ENCODE peak calls at places on chromosomes 5 and 9, in six cellular contexts. P is left ventricle myocardium inferior, M is psoas muscle, B is osteoblast, J is tibial nerve, I is heart left ventricle. D is an unnamed sample.

GRCh38 chr5:140672455-140673186 is 755 bp downstream of the DND1 start:
- DNase-seq in P (no peak), M (peak; percentile 58), B (peak; percentile 86), J (no peak), I (no peak), D (no peak)

GRCh38 chr5:124936626-124936933 is 190.1 kb upstream of the ZNF608 start:
- DNase-seq in P (no peak), M (no peak), B (no peak), J (no peak), I (no peak), D (no peak)

GRCh38 chr9:132857031-132857430 is 21.1 kb downstream of the AK8 start:
- DNase-seq in P (peak; percentile 43), M (peak; percentile 53), B (peak; percentile 94), J (peak; percentile 23), I (peak; percentile 36), D (peak; percentile 54)

GRCh38 chr5:91977599-91977998 is 594.5 kb upstream of the ARRDC3 start:
- DNase-seq in P (no peak), M (no peak), B (no peak), J (no peak), I (no peak), D (no peak)

GRCh38 chr9:133569109-133569785 is 34.7 kb downstream of the ADAMTSL2 start:
- DNase-seq in P (no peak), M (no peak), B (no peak), J (no peak), I (no peak), D (no peak)

GRCh38 chr5:165559645-165560044 is 2054.2 kb downstream of the MAT2B start:
- DNase-seq in P (no peak), M (no peak), B (no peak), J (no peak), I (no peak), D (no peak)

GRCh38 chr9:27086818-27087680 is 22.0 kb upstream of the TEK start:
- DNase-seq in P (no peak), M (no peak), B (peak; percentile 88), J (no peak), I (no peak), D (no peak)

GRCh38 chr5:72138943-72139467 is 31.7 kb downstream of the MAP1B start:
- DNase-seq in P (no peak), M (no peak), B (no peak), J (no peak), I (no peak), D (no peak)

GRCh38 chr9:117644607-117645244 is 59.5 kb upstream of the TLR4 start:
- DNase-seq in P (peak; percentile 73), M (peak; percentile 75), B (peak; percentile 67), J (peak; percentile 61), I (peak; percentile 71), D (peak; percentile 14)

GRCh38 chr5:146218163-146218562 is 14.8 kb downstream of the RBM27 start:
- DNase-seq in P (no peak), M (no peak), B (no peak), J (no peak), I (no peak), D (no peak)

GRCh38 chr5:133450311-133450710 is 162.0 kb downstream of the FSTL4 start:
- DNase-seq in P (no peak), M (no peak), B (no peak), J (no peak), I (no peak), D (no peak)

GRCh38 chr5:138352722-138353549 is 451 bp downstream of the KDM3B start:
- DNase-seq in P (peak; percentile 62), M (peak; percentile 65), B (peak; percentile 78), J (peak; percentile 28), I (peak; percentile 69), D (peak; percentile 51)
- TF ChIP-seq CTCF in P (peak; percentile 55), M (no peak), B (peak; percentile 17), J (peak; percentile 45), I (no peak), D (peak; percentile 37)

DNA sequence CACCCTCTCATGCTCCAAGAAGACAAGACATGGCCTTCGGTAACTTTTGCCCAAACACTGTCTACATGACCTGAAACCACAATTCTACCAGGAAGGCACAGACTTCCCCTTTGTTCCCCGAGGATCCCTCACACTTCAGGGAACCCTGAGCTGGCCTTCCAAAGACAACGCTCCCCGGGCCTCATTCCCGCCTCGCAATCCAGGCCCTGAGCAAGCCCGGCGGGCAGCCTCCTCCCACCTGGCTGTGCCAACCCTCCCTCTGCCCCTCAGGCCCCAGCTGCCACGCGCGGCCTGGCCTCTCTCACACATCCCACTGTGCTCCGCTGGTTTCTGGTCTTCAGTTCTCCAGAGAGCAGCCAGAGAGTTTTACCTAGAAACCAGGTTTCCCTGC is 7.3 kb downstream of the QSOX2 start:
- DNase-seq in P (no peak), M (no peak), B (peak; percentile 75), J (no peak), I (no peak), D (no peak)
- H3K4me1 ChIP-seq in P (peaks cover 55% of the 10 kb centered on the region), M (peaks cover 12% of the 10 kb centered on the region), B (no peaks in the 10 kb centered on the region), J (no peaks in the 10 kb centered on the region), I (peaks cover 40% of the 10 kb centered on the region), D (peaks cover 10% of the 10 kb centered on the region)

GRCh38 chr5:158165647-158166046 is 306.7 kb upstream of the CLINT1 start:
- DNase-seq in P (no peak), M (no peak), B (no peak), J (no peak), I (no peak), D (no peak)
- TF ChIP-seq CTCF in P (no peak), M (no peak), B (peak; percentile 40), J (no peak), I (no peak), D (no peak)

DNA sequence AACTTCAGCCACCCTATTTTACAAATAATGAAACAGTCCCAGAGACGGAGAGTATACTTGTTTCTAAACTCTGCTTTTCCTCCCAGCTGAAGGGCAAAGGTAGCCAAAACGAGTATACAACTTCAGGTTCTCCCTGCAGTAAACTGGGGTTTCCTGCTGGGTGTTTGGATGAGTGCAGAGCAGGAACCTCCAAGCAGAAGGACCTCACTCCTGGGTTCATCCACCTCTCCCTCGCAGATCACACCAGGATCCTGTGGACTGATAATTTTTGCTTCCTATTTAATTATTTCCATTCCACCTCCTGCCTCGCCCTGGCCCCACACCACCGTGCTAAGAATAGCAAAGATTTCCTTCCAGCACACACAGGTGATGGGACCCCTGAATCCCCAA is 2.0 kb upstream of the FOXB2 start:
- DNase-seq in P (no peak), M (no peak), B (peak; percentile 15), J (no peak), I (no peak), D (no peak)
- H3K4me1 ChIP-seq in P (peaks cover 71% of the 10 kb centered on the region), M (peaks cover 35% of the 10 kb centered on the region), B (no peaks in the 10 kb centered on the region), J (peaks cover 16% of the 10 kb centered on the region), I (peaks cover 42% of the 10 kb centered on the region), D (peaks cover 44% of the 10 kb centered on the region)

D was measured in gastrocnemius medialis.